ENCODE peak calls at places on chromosomes 5 and 9, in eight cellular contexts. U is spleen, D is HepG2, L is A549, G is breast epithelium, E is heart left ventricle, C is HCT116, J is K562. Q is an unnamed sample. For H3K4me1, the result is how much of the 10 kb centered on the place peaks cover.

GRCh38 chr9:2018162-2018643 is 3.1 kb downstream of the SMARCA2 start:
- DNase-seq in U (no peak), D (no peak), L (peak), G (no peak), E (no peak), C (no peak), J (no peak), Q (no peak)

GRCh38 chr9:87725900-87726709 is at the start of gene CTSL:
- DNase-seq in U (peak), D (peak), L (peak), G (peak), E (peak), C (peak), J (peak), Q (peak)

GRCh38 chr5:150574818-150575537 is 65.5 kb upstream of the SYNPO start:
- DNase-seq in U (no peak), D (no peak), L (no peak), G (no peak), E (no peak), C (no peak), J (no peak), Q (no peak)

GRCh38 chr5:96957125-96958041 is 21.5 kb downstream of the LNPEP start:
- DNase-seq in U (no peak), D (no peak), L (no peak), G (no peak), E (no peak), C (no peak), J (no peak), Q (no peak)

GRCh38 chr5:145946112-145946861 is 9.9 kb downstream of the SH3RF2 start:
- DNase-seq in U (no peak), D (peak), L (peak), G (no peak), E (peak), C (peak), J (peak), Q (no peak)

GRCh38 chr5:137607771-137608170 is 108.6 kb upstream of the SPOCK1 start:
- DNase-seq in U (no peak), D (no peak), L (no peak), G (no peak), E (no peak), C (no peak), J (no peak), Q (no peak)

GRCh38 chr9:127754761-127755557 is 19.9 kb upstream of the TOR2A start:
- DNase-seq in U (no peak), D (no peak), L (no peak), G (no peak), E (no peak), C (no peak), J (no peak), Q (no peak)

GRCh38 chr5:132001647-132002561 is 9.6 kb downstream of the ACSL6 start:
- DNase-seq in U (peak), D (peak), L (no peak), G (no peak), E (peak), C (peak), J (no peak), Q (peak)

GRCh38 chr5:96481396-96481795 is 48.3 kb upstream of the PCSK1 start:
- DNase-seq in U (no peak), D (no peak), L (no peak), G (no peak), E (no peak), C (no peak), J (no peak), Q (no peak)

GRCh38 chr5:139646912-139647391 is 1.2 kb upstream of the CXXC5 start:
- DNase-seq in U (peak), D (no peak), L (no peak), G (peak), E (peak), C (no peak), J (peak), Q (peak)

GRCh38 chr5:43683884-43684471 is 81.0 kb downstream of the NNT start:
- DNase-seq in U (no peak), D (no peak), L (no peak), G (no peak), E (no peak), C (no peak), J (no peak), Q (no peak)

GRCh38 chr5:146111409-146111808 is 6.0 kb upstream of the PLAC8L1 start:
- DNase-seq in U (no peak), D (no peak), L (no peak), G (no peak), E (no peak), C (no peak), J (peak), Q (peak)

GRCh38 chr9:104810421-104811339 is 46.8 kb downstream of the NIPSNAP3B start:
- DNase-seq in U (no peak), D (no peak), L (peak), G (no peak), E (no peak), C (no peak), J (no peak), Q (peak)

GRCh38 chr9:34741628-34742027 is 31.7 kb upstream of the CCL21 start:
- DNase-seq in U (no peak), D (no peak), L (no peak), G (no peak), E (no peak), C (no peak), J (no peak), Q (no peak)

GRCh38 chr9:27888661-27889295 is 315.5 kb upstream of the C9orf72 start:
- DNase-seq in U (peak), D (peak), L (peak), G (no peak), E (no peak), C (peak), J (peak), Q (peak)

GRCh38 chr5:30959238-30959637 is 234.2 kb upstream of the CDH6 start:
- DNase-seq in U (no peak), D (no peak), L (no peak), G (no peak), E (no peak), C (no peak), J (no peak), Q (no peak)

GRCh38 chr9:89471390-89471789 is 26.5 kb downstream of the SEMA4D start:
- DNase-seq in U (no peak), D (no peak), L (no peak), G (no peak), E (no peak), C (no peak), J (no peak), Q (no peak)

GRCh38 chr5:138243794-138244193 is 30.6 kb downstream of the GFRA3 start:
- DNase-seq in U (no peak), D (no peak), L (no peak), G (peak), E (no peak), C (no peak), J (no peak), Q (no peak)

GRCh38 chr9:4174781-4175180 is 125.1 kb downstream of the GLIS3 start:
- DNase-seq in U (no peak), D (no peak), L (no peak), G (no peak), E (no peak), C (no peak), J (no peak), Q (no peak)

GRCh38 chr9:28155067-28155466 is 581.8 kb upstream of the C9orf72 start:
- DNase-seq in U (no peak), D (no peak), L (no peak), G (no peak), E (no peak), C (no peak), J (no peak), Q (no peak)

GRCh38 chr9:14006586-14007198 is 307.2 kb downstream of the NFIB start:
- DNase-seq in U (no peak), D (no peak), L (no peak), G (no peak), E (no peak), C (no peak), J (no peak), Q (no peak)

GRCh38 chr9:86487222-86487841 is 133.1 kb upstream of the TUT7 start:
- DNase-seq in U (no peak), D (peak), L (peak), G (no peak), E (no peak), C (peak), J (peak), Q (no peak)

GRCh38 chr5:150142800-150143724 is 12.6 kb downstream of the PDGFRB start:
- DNase-seq in U (no peak), D (peak), L (peak), G (peak), E (peak), C (peak), J (peak), Q (peak)

GRCh38 chr5:134145779-134146581 is 30.8 kb downstream of the SKP1 start:
- DNase-seq in U (peak), D (peak), L (peak), G (peak), E (peak), C (peak), J (peak), Q (peak)

GRCh38 chr5:132012385-132013005 is 1.0 kb upstream of the ACSL6 start:
- DNase-seq in U (peak), D (peak), L (no peak), G (peak), E (peak), C (no peak), J (peak), Q (no peak)

GRCh38 chr5:34915856-34916192 is 313 bp downstream of the BRIX1 start:
- DNase-seq in U (no peak), D (no peak), L (peak), G (no peak), E (no peak), C (no peak), J (no peak), Q (no peak)

GRCh38 chr9:113998529-113999255 is 79.4 kb downstream of the AMBP start:
- DNase-seq in U (no peak), D (no peak), L (peak), G (no peak), E (no peak), C (no peak), J (peak), Q (no peak)

GRCh38 chr5:132561601-132562000 is 4.8 kb downstream of the RAD50 start:
- DNase-seq in U (no peak), D (no peak), L (no peak), G (no peak), E (no peak), C (no peak), J (no peak), Q (no peak)

GRCh38 chr9:107827304-107827703 is 337.7 kb upstream of the KLF4 start:
- DNase-seq in U (no peak), D (no peak), L (no peak), G (no peak), E (no peak), C (no peak), J (no peak), Q (no peak)

GRCh38 chr9:83596899-83597504 is 25.9 kb upstream of the IDNK start:
- DNase-seq in U (no peak), D (no peak), L (peak), G (no peak), E (no peak), C (peak), J (peak), Q (peak)

GRCh38 chr9:138068601-138069035 is 191.0 kb downstream of the CACNA1B start:
- DNase-seq in U (peak), D (no peak), L (no peak), G (peak), E (peak), C (no peak), J (no peak), Q (no peak)

GRCh38 chr5:110977927-110978326 is 93.6 kb upstream of the TSLP start:
- DNase-seq in U (no peak), D (no peak), L (no peak), G (no peak), E (no peak), C (no peak), J (no peak), Q (no peak)

GRCh38 chr5:40389591-40389990 is 290.1 kb upstream of the PTGER4 start:
- DNase-seq in U (no peak), D (no peak), L (no peak), G (no peak), E (no peak), C (no peak), J (no peak), Q (no peak)

GRCh38 chr5:14762568-14763216 is 98.2 kb downstream of the OTULIN start:
- DNase-seq in U (no peak), D (no peak), L (no peak), G (no peak), E (no peak), C (no peak), J (no peak), Q (no peak)
- H3K27ac ChIP-seq in U (no peak), D (no peak), L (no peak), G (no peak), E (peak), C (no peak), J (no peak), Q (no peak)

GRCh38 chr5:33438996-33439395 is 1.8 kb upstream of the TARS1 start:
- DNase-seq in U (no peak), D (no peak), L (no peak), G (no peak), E (no peak), C (no peak), J (no peak), Q (no peak)

GRCh38 chr5:33439905-33440481 is 772 bp upstream of the TARS1 start:
- DNase-seq in U (no peak), D (peak), L (no peak), G (no peak), E (no peak), C (no peak), J (no peak), Q (no peak)

GRCh38 chr5:33441241-33441844 is 578 bp downstream of the TARS1 start:
- DNase-seq in U (no peak), D (peak), L (peak), G (no peak), E (no peak), C (peak), J (peak), Q (peak)

GRCh38 chr5:33444542-33444941 is 3.8 kb downstream of the TARS1 start:
- DNase-seq in U (no peak), D (no peak), L (no peak), G (no peak), E (no peak), C (no peak), J (no peak), Q (no peak)

GRCh38 chr5:33440482-33441240 is at the start of gene TARS1:
- DNase-seq in U (peak), D (peak), L (peak), G (peak), E (peak), C (peak), J (peak), Q (peak)
- TF ChIP-seq POLR2A in U (no peak), D (peak), L (peak), G (peak), E (no peak), C (peak), J (peak), Q (peak)

GRCh38 chr5:76414788-76415187 is 11.7 kb downstream of the IQGAP2 start:
- DNase-seq in U (no peak), D (peak), L (no peak), G (no peak), E (no peak), C (no peak), J (no peak), Q (no peak)
- H3K4me1 ChIP-seq in U (under half), D (half or more), L (under half), G (under half), E (under half), C (under half), J (under half), Q (under half)

DNA sequence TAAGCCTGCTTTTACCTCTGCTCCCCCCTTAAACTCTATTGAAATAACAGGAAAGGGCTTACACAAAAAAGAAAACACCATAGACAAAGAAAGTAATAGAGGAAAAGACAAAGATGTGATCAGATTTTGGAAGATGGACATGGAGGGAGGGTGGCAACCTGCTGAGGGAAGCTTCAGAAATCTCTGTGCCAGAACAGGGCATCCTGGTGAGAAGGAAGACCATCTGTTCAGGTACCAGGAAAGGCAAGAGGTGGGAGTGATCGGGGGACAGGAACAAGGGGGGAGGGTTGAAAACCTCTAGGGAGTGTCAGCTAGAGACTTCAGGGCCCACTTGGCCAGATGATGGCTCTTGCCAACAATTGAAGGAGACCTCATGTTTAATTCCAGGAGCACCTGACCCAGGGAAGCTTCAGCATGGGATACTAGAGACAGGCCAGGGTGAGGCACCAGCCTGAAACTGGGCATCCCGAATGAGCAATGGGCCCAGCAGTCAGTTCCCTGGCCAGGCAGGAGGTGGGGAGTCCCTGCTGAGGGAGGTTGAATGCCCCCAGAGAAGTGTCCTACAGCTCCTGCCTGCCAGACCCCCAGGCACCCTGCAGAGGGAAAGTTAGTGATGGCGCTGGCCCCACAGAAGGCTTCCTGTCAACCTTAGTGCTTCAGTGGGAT is 8.2 kb downstream of the SQSTM1 start:
- DNase-seq in U (no peak), D (no peak), L (no peak), G (no peak), E (no peak), C (no peak), J (no peak), Q (no peak)
- H3K27ac ChIP-seq in U (peak), D (no peak), L (peak), G (peak), E (no peak), C (no peak), J (no peak), Q (peak)

GRCh38 chr5:37966291-37966690 is 126.5 kb upstream of the GDNF start:
- DNase-seq in U (no peak), D (no peak), L (no peak), G (no peak), E (no peak), C (no peak), J (no peak), Q (no peak)

GRCh38 chr5:37962389-37962788 is 122.5 kb upstream of the GDNF start:
- DNase-seq in U (no peak), D (no peak), L (no peak), G (no peak), E (no peak), C (no peak), J (no peak), Q (no peak)
- TF ChIP-seq POLR2A in U (no peak), D (no peak), L (no peak), G (no peak), E (no peak), C (no peak), J (no peak), Q (no peak)

DNA sequence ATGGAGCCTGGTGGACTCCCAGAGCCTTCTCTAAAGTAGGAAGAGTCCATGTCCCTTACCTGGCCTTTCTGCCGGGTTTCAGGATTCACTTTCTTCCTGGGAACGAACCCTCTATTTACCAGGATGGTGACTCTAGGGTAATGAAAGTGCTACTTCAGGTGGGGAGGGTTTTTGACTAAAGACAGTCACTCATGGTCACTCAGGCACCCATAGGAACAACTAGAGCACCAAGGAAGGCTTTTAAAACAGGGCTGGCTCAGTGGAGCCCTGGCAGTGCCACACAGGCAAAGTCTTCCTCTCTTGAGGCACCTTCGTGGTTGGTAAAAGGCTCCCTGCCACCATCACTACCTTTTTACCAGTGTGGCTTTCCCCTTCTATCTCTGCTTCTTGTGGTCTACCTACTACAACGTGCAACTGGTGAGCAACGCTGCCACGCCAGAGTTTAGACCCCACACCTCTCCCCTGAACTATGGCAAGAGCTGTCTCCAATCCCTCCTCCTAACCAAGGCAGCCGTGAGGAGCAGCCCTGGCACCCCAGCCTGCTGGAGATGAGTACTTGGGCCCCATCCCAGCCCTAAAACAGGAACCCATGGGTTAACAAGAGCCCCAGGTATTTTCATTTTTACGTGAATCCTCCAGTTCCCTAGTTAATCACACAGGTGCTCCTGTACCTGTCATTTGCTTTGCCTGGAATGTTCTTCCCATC is 3.5 kb downstream of the SURF1 start:
- DNase-seq in U (no peak), D (no peak), L (no peak), G (no peak), E (no peak), C (no peak), J (no peak), Q (no peak)
- H3K4me1 ChIP-seq in U (under half), D (under half), L (under half), G (under half), E (under half), C (under half), J (under half), Q (under half)

GRCh38 chr9:130421802-130422276 is 22.9 kb upstream of the ASS1 start:
- DNase-seq in U (no peak), D (no peak), L (no peak), G (no peak), E (no peak), C (no peak), J (no peak), Q (no peak)
- H3K27ac ChIP-seq in U (no peak), D (no peak), L (no peak), G (no peak), E (no peak), C (no peak), J (no peak), Q (no peak)

GRCh38 chr5:172885594-172886340 is 51.7 kb downstream of the ERGIC1 start:
- DNase-seq in U (no peak), D (no peak), L (no peak), G (no peak), E (peak), C (no peak), J (no peak), Q (no peak)

GRCh38 chr5:172887735-172888134 is 53.7 kb downstream of the ERGIC1 start:
- DNase-seq in U (no peak), D (no peak), L (no peak), G (no peak), E (peak), C (no peak), J (no peak), Q (no peak)

GRCh38 chr5:172886396-172886932 is 52.4 kb downstream of the ERGIC1 start:
- DNase-seq in U (no peak), D (no peak), L (no peak), G (no peak), E (no peak), C (no peak), J (no peak), Q (no peak)

GRCh38 chr5:172890659-172891058 is 56.6 kb downstream of the ERGIC1 start:
- DNase-seq in U (no peak), D (no peak), L (no peak), G (no peak), E (no peak), C (no peak), J (no peak), Q (no peak)

GRCh38 chr5:172886974-172887491 is 53.0 kb downstream of the ERGIC1 start:
- DNase-seq in U (peak), D (peak), L (no peak), G (peak), E (peak), C (no peak), J (no peak), Q (peak)
- TF ChIP-seq POLR2A in U (no peak), D (no peak), L (no peak), G (no peak), E (no peak), C (no peak), J (no peak), Q (peak)